ENCODE peak calls at places on chromosomes 4 and X, in five cellular contexts. C is fibroblast of lung, U is Caco-2, Q is RWPE2, W is GM23248. I is an unnamed sample.

GRCh38 chrX:20412871-20413486 is 146.3 kb upstream of the RPS6KA3 start:
- DNase-seq in C (no peak), Q (no peak), U (no peak), W (no peak), I (peak; percentile 22)

GRCh38 chrX:40153335-40154221 is 55.8 kb upstream of the BCOR start:
- DNase-seq in C (peak; percentile 52), Q (no peak), W (peak; percentile 49), U (peak; percentile 40), I (peak; percentile 43)

GRCh38 chrX:119093991-119094741 is 21.4 kb downstream of the CT47C1 start:
- DNase-seq in U (no peak), W (peak; percentile 68), Q (no peak), C (no peak), I (no peak)

GRCh38 chr4:22556411-22556969 is 40.6 kb upstream of the ADGRA3 start:
- DNase-seq in U (no peak), C (no peak), Q (no peak), W (no peak), I (no peak)

GRCh38 chr4:141654098-141654497 is 17.7 kb downstream of the IL15 start:
- DNase-seq in W (peak; percentile 34), C (peak; percentile 23), Q (no peak), U (peak; percentile 46), I (no peak)

GRCh38 chr4:150302553-150302952 is 224.3 kb downstream of the DCLK2 start:
- DNase-seq in Q (peak; percentile 65), W (peak; percentile 94), C (peak; percentile 98), U (peak; percentile 28), I (no peak)

GRCh38 chrX:77640702-77641101 is 145.3 kb downstream of the ATRX start:
- DNase-seq in C (no peak), U (no peak), Q (no peak), W (no peak), I (no peak)

GRCh38 chrX:87728459-87728858 is 210.9 kb downstream of the KLHL4 start:
- DNase-seq in W (no peak), U (no peak), C (no peak), Q (no peak), I (no peak)

GRCh38 chr4:128979934-128980333 is 113.4 kb downstream of the SCLT1 start:
- DNase-seq in W (peak; percentile 90), U (no peak), C (peak; percentile 84), Q (no peak), I (no peak)

GRCh38 chr4:108512615-108513505 is 107.5 kb upstream of the RPL34 start:
- DNase-seq in U (peak; percentile 65), Q (peak; percentile 53), W (peak; percentile 37), C (peak; percentile 76), I (no peak)

GRCh38 chr4:1052231-1052671 is 40.8 kb downstream of the FGFRL1 start:
- DNase-seq in U (no peak), C (no peak), W (peak; percentile 58), Q (peak; percentile 41), I (no peak)

GRCh38 chr4:73772353-73772752 is 32.0 kb downstream of the CXCL8 start:
- DNase-seq in W (no peak), C (no peak), U (no peak), Q (no peak), I (no peak)

GRCh38 chrX:106069048-106069447 is 30.5 kb upstream of the SERPINA7 start:
- DNase-seq in C (no peak), W (no peak), U (no peak), Q (no peak), I (no peak)

GRCh38 chrX:12709047-12709446 is 82.2 kb upstream of the PRPS2 start:
- DNase-seq in W (no peak), C (no peak), U (peak; percentile 36), Q (no peak), I (no peak)

GRCh38 chr4:26952891-26953290 is 92.2 kb downstream of the STIM2 start:
- DNase-seq in C (no peak), W (no peak), U (no peak), Q (no peak), I (no peak)

GRCh38 chrX:20461576-20461975 is 194.9 kb upstream of the RPS6KA3 start:
- DNase-seq in C (no peak), Q (no peak), U (no peak), W (peak; percentile 44), I (no peak)

GRCh38 chr4:184413227-184414064 is 60.9 kb downstream of the IRF2 start:
- DNase-seq in U (no peak), Q (no peak), W (no peak), C (no peak), I (no peak)

GRCh38 chr4:104532677-104533076 is 38.0 kb upstream of the CXXC4 start:
- DNase-seq in C (no peak), Q (no peak), U (no peak), W (no peak), I (no peak)

GRCh38 chr4:109303141-109303499 is 662 bp upstream of the COL25A1 start:
- DNase-seq in W (peak; percentile 36), C (peak; percentile 10), U (no peak), Q (no peak), I (no peak)

GRCh38 chrX:129845616-129846190 is 2.0 kb upstream of the ZDHHC9 start:
- DNase-seq in W (no peak), U (no peak), C (no peak), Q (no peak), I (no peak)

GRCh38 chrX:120839506-120839905 is 36.2 kb downstream of the CT47B1 start:
- DNase-seq in U (no peak), W (peak; percentile 64), Q (no peak), C (no peak), I (no peak)

GRCh38 chr4:165476214-165477098 is 97.6 kb downstream of the CPE start:
- DNase-seq in U (peak; percentile 15), Q (no peak), C (no peak), W (peak; percentile 49), I (no peak)

GRCh38 chrX:123236868-123237267 is 52.8 kb downstream of the GRIA3 start:
- DNase-seq in C (no peak), W (no peak), U (no peak), Q (no peak), I (no peak)
- H3K9me3 ChIP-seq in C (no peaks in the 10 kb centered on the region), W (no peaks in the 10 kb centered on the region), U (no peaks in the 10 kb centered on the region), Q (no peaks in the 10 kb centered on the region), I (no peaks in the 10 kb centered on the region)

GRCh38 chr4:49032440-49033161 is 46.5 kb downstream of the CWH43 start:
- DNase-seq in U (peak; percentile 43), Q (no peak), W (peak; percentile 36), C (no peak), I (no peak)
- H3K9me3 ChIP-seq in U (no peaks in the 10 kb centered on the region), Q (no peaks in the 10 kb centered on the region), W (no peaks in the 10 kb centered on the region), C (no peaks in the 10 kb centered on the region), I (no peaks in the 10 kb centered on the region)

GRCh38 chrX:53558646-53559045 is 124.5 kb upstream of the HSD17B10 start:
- DNase-seq in Q (no peak), W (no peak), C (no peak), U (peak; percentile 29), I (no peak)

GRCh38 chrX:53561912-53562311 is 124.6 kb downstream of the HUWE1 start:
- DNase-seq in W (no peak), C (no peak), U (no peak), Q (no peak), I (no peak)

DNA sequence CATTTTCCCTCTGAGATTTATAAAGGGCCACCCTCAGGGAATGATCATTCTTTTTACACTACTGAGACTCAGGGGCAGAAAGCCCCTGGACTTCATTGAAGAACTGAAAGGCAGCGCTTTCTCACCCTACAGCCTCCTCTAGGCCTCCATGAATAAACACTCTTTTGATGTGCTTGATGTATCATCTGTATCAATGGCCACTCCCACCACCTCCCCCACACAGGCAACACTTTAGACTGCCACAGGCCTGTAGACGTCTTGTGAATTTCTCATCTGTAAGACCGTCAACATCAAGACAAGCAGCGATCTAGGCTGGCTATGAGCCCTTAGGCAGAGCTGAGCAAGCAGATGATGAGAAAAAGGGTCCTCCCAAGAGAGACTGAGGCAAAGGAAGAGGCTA is 123.2 kb downstream of the HUWE1 start:
- DNase-seq in Q (no peak), C (no peak), U (no peak), W (no peak), I (no peak)
- H3K9me3 ChIP-seq in Q (no peaks in the 10 kb centered on the region), C (no peaks in the 10 kb centered on the region), U (no peaks in the 10 kb centered on the region), W (no peaks in the 10 kb centered on the region), I (no peaks in the 10 kb centered on the region)

DNA sequence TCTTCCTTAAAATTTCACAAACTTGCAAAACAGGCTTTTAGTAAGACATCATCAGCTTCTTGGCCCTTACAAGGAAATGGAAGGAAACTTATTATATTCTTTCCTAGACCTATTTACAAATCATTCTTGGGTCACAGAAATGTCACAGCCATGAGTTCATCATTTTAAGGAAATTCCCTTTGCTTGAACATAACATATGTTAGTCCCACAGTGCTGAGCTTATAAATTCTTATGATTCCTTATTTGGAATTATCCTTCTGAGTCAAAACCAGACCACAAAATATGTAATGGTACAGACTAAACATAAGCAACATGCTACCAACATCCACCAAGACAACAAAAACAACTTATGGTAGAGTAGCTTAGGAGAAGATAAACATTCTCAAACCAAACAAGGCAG is 236.9 kb upstream of the CTSO start:
- DNase-seq in C (peak; percentile 75), W (peak; percentile 52), Q (no peak), U (no peak), I (no peak)
- H3K9me3 ChIP-seq in C (no peaks in the 10 kb centered on the region), W (no peaks in the 10 kb centered on the region), Q (no peaks in the 10 kb centered on the region), U (no peaks in the 10 kb centered on the region), I (no peaks in the 10 kb centered on the region)